ENCODE peak calls at places on chromosomes 4 and X, in nine cellular contexts. X is T-helper 9 cell; Z is fibroblast of pulmonary artery; G is EH; I is esophagus squamous epithelium; N is CD4-positive, alpha-beta memory T cell; L is M059J; Q is amygdala; P is GF-D8. B is an unnamed sample.

GRCh38 chr4:26719954-26720552 is 136.2 kb downstream of the TBC1D19 start:
- DNase-seq in X (no peak), Z (peak), G (peak), I (no peak), N (no peak), L (peak), Q (no peak), P (no peak), B (no peak)

GRCh38 chr4:98706200-98706813 is 47.9 kb upstream of the TSPAN5 start:
- DNase-seq in X (peak), Z (no peak), G (no peak), I (no peak), N (peak), L (no peak), Q (no peak), P (no peak), B (peak)

GRCh38 chr4:16037901-16038300 is 45.9 kb downstream of the PROM1 start:
- DNase-seq in X (no peak), Z (no peak), G (no peak), I (no peak), N (no peak), L (no peak), Q (no peak), P (no peak), B (no peak)

GRCh38 chr4:76028242-76028859 is 5.1 kb upstream of the CXCL10 start:
- DNase-seq in X (no peak), Z (peak), G (no peak), I (no peak), N (peak), L (no peak), Q (no peak), P (no peak), B (no peak)

GRCh38 chrX:123884809-123885408 is 25.1 kb downstream of the XIAP start:
- DNase-seq in X (no peak), Z (peak), G (peak), I (no peak), N (peak), L (peak), Q (no peak), P (peak), B (peak)

GRCh38 chrX:111519215-111519614 is 7.8 kb downstream of the SERTM2 start:
- DNase-seq in X (no peak), Z (peak), G (no peak), I (no peak), N (no peak), L (peak), Q (no peak), P (no peak), B (no peak)

GRCh38 chr4:31059753-31060522 is 339.8 kb downstream of the PCDH7 start:
- DNase-seq in X (no peak), Z (peak), G (no peak), I (no peak), N (no peak), L (peak), Q (no peak), P (no peak), B (no peak)

GRCh38 chr4:153489856-153490558 is 23.8 kb downstream of the TMEM131L start:
- DNase-seq in X (no peak), Z (peak), G (no peak), I (no peak), N (no peak), L (no peak), Q (no peak), P (no peak), B (no peak)

GRCh38 chrX:12814434-12814833 is 23.2 kb downstream of the PRPS2 start:
- DNase-seq in X (no peak), Z (peak), G (peak), I (no peak), N (peak), L (peak), Q (peak), P (no peak), B (no peak)

GRCh38 chr4:1683371-1683902 is 676 bp downstream of the FAM53A start:
- DNase-seq in X (no peak), Z (peak), G (peak), I (no peak), N (no peak), L (peak), Q (peak), P (no peak), B (peak)

GRCh38 chr4:124863039-124863545 is 150.6 kb upstream of the ANKRD50 start:
- DNase-seq in X (no peak), Z (peak), G (no peak), I (no peak), N (no peak), L (no peak), Q (no peak), P (no peak), B (no peak)

GRCh38 chrX:46244451-46244850 is 300.8 kb downstream of the ZNF674 start:
- DNase-seq in X (no peak), Z (no peak), G (peak), I (no peak), N (no peak), L (no peak), Q (no peak), P (no peak), B (no peak)

GRCh38 chrX:118459494-118459893 is 36.1 kb upstream of the DOCK11 start:
- DNase-seq in X (no peak), Z (peak), G (peak), I (no peak), N (peak), L (peak), Q (no peak), P (peak), B (peak)

B was measured in osteoblast.